ENCODE peak calls at places on chromosomes 1 and 21, in six cellular contexts. Z is astrocyte; U is brain microvascular endothelial cell; N is upper lobe of right lung; M is fibroblast of lung; Y is CD8-positive, alpha-beta T cell. F is an unnamed sample.

GRCh38 chr1:8474369-8474768 is 156.5 kb downstream of the SLC45A1 start:
- DNase-seq in Y (no peak), M (no peak), Z (no peak), U (no peak), N (no peak), F (no peak)

GRCh38 chr1:56376188-56376984 is 203.0 kb downstream of the PLPP3 start:
- DNase-seq in U (no peak), M (peak), N (no peak), Y (no peak), Z (peak), F (no peak)

GRCh38 chr1:209485167-209485566 is 98.3 kb upstream of the CAMK1G start:
- DNase-seq in Y (no peak), M (peak), Z (peak), U (peak), N (no peak), F (peak)

GRCh38 chr1:27823784-27824183 is 6.8 kb upstream of the PPP1R8 start:
- DNase-seq in N (no peak), Y (no peak), M (no peak), U (no peak), Z (no peak), F (no peak)

GRCh38 chr1:230401763-230402294 is 24.3 kb downstream of the PGBD5 start:
- DNase-seq in Z (peak), M (peak), U (no peak), N (no peak), Y (no peak), F (no peak)

GRCh38 chr1:71695820-71696219 is 586.5 kb downstream of the NEGR1 start:
- DNase-seq in M (peak), Z (no peak), Y (no peak), N (no peak), U (no peak), F (no peak)

GRCh38 chr1:156097499-156098178 is 15.4 kb upstream of the MEX3A start:
- DNase-seq in N (no peak), U (no peak), Z (no peak), M (no peak), Y (no peak), F (no peak)

GRCh38 chr1:33255347-33256311 is 663 bp upstream of the ZNF362 start:
- DNase-seq in Y (peak), Z (peak), U (peak), M (peak), N (peak), F (no peak)

GRCh38 chr1:22887491-22887890 is 85.2 kb downstream of the LACTBL1 start:
- DNase-seq in Y (no peak), U (no peak), Z (no peak), M (no peak), N (no peak), F (no peak)

GRCh38 chr1:109769335-109770078 is 5.8 kb upstream of the EPS8L3 start:
- DNase-seq in Y (no peak), M (peak), N (peak), Z (peak), U (peak), F (no peak)
- H3K27ac ChIP-seq in Y (no peak), M (no peak), N (no peak), Z (no peak), U (no peak), F (no peak)

GRCh38 chr1:53076165-53076564 is 14.2 kb downstream of the PODN start:
- DNase-seq in U (no peak), Z (no peak), M (no peak), Y (no peak), N (peak), F (no peak)
- H3K27ac ChIP-seq in U (no peak), Z (no peak), M (no peak), Y (no peak), N (no peak), F (no peak)

DNA sequence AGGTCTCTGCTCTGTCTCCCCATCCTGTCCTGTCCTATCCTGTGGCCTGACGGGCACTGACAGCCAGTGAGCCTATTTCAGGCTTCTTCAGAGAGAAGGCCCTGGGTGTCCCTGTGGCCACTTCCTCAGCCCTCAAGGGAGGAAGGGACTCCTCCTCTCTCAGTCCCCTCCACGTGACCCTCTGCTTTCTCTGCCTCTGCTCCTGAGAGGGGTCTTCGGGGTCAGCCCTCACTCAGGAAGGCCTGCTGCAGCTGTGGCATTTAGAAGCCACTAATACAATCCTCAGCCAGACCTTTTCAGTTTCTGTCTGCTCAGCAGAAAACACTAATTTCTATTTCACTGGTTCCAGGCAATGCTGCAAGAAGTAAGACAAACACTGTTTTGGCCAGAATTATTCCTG is 43.6 kb upstream of the ETV3 start:
- DNase-seq in M (no peak), N (no peak), U (no peak), Z (no peak), Y (no peak), F (no peak)
- H3K27ac ChIP-seq in M (no peak), N (no peak), U (no peak), Z (no peak), Y (no peak), F (no peak)

DNA sequence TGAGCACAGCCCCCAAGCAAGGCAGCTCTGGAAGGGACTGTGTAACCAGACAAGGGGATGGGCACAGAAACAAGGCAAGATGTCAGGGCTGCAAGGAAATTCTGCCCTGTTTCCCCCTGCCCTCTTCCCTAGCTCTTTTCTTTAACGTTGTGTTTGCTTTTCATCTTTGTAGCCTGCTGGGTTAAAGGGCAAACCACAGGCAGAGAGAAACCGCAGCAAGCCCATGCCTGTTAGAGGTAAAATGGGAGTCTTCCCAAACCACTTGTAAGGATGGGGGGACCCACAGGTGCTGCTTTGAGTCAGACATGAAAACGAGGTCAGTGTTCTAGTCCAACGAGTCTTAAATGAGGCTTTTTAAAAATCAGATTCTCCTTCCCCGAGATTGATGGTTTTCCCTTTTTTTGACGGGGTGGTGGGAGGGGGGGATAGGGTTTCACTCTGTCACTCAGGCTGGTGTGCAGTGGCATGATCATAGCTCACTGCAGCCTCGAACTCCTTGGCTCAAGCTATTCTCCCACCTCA is 13.3 kb downstream of the TGFBR3 start:
- DNase-seq in M (peak), Y (no peak), U (no peak), N (no peak), Z (peak), F (no peak)
- H3K27ac ChIP-seq in M (no peak), Y (no peak), U (no peak), N (no peak), Z (no peak), F (no peak)

GRCh38 chr1:44484155-44484688 is 79.2 kb downstream of the RNF220 start:
- DNase-seq in Y (no peak), N (no peak), Z (peak), U (peak), M (peak), F (no peak)

GRCh38 chr1:44485933-44486475 is 80.9 kb downstream of the RNF220 start:
- DNase-seq in N (no peak), Z (no peak), Y (no peak), M (no peak), U (no peak), F (no peak)

GRCh38 chr1:44485229-44485932 is 80.3 kb downstream of the RNF220 start:
- DNase-seq in N (no peak), M (peak), Y (no peak), Z (peak), U (peak), F (peak)

GRCh38 chr1:44489481-44489880 is 84.4 kb downstream of the RNF220 start:
- DNase-seq in Y (no peak), U (peak), Z (peak), N (no peak), M (peak), F (no peak)
- H3K27ac ChIP-seq in Y (no peak), U (peak), Z (peak), N (no peak), M (no peak), F (no peak)

GRCh38 chr1:204088596-204088995 is 15.7 kb downstream of the SOX13 start:
- DNase-seq in M (no peak), U (no peak), N (no peak), Z (no peak), Y (no peak), F (no peak)
- H3K27ac ChIP-seq in M (no peak), U (no peak), N (peak), Z (no peak), Y (no peak), F (peak)

DNA sequence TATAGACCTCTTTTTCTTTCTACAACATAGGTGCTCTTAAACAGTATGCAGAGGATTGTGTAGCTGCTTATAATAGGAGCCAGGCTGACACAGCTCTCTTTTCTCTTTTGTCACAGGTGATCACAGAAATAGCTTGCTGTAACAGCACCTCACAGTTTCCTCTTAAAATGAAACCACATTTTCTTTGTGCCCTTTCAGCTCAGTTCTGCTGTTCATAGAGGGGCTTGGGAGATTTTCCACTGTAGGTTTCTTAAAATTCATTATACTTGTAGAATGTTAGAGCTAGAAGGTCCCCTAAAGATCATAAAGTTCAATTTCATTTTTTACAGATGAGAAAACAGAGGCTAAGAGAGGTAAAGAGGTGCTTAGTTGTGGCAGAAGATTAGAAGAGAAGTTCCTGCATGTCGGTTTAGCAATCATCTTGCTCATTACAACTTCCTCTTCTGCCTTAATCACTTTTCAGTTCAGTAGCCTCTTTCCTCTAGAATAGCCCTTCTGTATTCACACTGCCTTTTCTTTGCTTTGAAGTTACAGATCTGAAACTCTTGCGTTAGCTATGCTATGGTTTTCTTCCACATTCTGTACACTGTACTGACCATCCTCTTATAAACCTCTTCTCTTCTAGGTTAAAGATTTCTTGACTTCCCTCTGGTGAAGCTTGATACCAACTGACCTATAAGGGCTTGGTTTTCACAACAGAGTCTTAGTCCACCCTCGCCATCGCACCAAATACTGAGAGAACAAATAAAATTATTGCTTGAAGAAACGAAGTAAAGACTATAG is 35.1 kb downstream of the C21orf91 start:
- DNase-seq in N (no peak), M (no peak), U (no peak), Y (no peak), Z (no peak), F (no peak)
- H3K27ac ChIP-seq in N (peak), M (no peak), U (no peak), Y (peak), Z (no peak), F (no peak)

F was measured in epithelial cell of prostate.